ENCODE peak calls at places on chromosome 12, in nine cellular contexts. G, T, F, V, L, O, A, I and M are unnamed samples.
A peak's percentile ranks its signal among the peaks of the same experiment; 100 is the strongest.

GRCh38 chr12:121538699-121539061 is 42.1 kb downstream of the KDM2B start:
- DNase-seq in V (peak; percentile 89), F (no peak), I (no peak), L (no peak), G (peak; percentile 48), A (peak; percentile 31), O (no peak), T (no peak), M (no peak)

GRCh38 chr12:88309546-88309945 is 167.4 kb downstream of the TMTC3 start:
- DNase-seq in T (no peak), I (no peak), V (no peak), L (no peak), F (no peak), G (no peak), O (no peak), A (no peak), M (no peak)

GRCh38 chr12:57832966-57833365 is 13.6 kb downstream of the CTDSP2 start:
- DNase-seq in O (no peak), L (no peak), I (no peak), G (no peak), T (no peak), A (no peak), V (no peak), F (no peak), M (no peak)

GRCh38 chr12:132316497-132317232 is 12.7 kb downstream of the GALNT9 start:
- DNase-seq in A (no peak), G (peak; percentile 35), T (no peak), V (no peak), L (no peak), O (no peak), F (no peak), I (no peak), M (no peak)

GRCh38 chr12:119911147-119911546 is 34.0 kb upstream of the CIT start:
- DNase-seq in I (peak; percentile 29), O (no peak), A (no peak), F (no peak), T (no peak), V (no peak), L (no peak), G (no peak), M (no peak)

GRCh38 chr12:103810108-103810507 is 30.9 kb downstream of the NT5DC3 start:
- DNase-seq in O (no peak), I (no peak), L (no peak), G (no peak), F (no peak), V (no peak), A (no peak), T (no peak), M (no peak)

GRCh38 chr12:116376354-116377193 is 99.1 kb upstream of the MED13L start:
- DNase-seq in A (no peak), F (no peak), L (no peak), T (no peak), V (no peak), G (no peak), I (no peak), O (no peak), M (no peak)

GRCh38 chr12:88145567-88146347 is 3.6 kb downstream of the TMTC3 start:
- DNase-seq in G (no peak), O (no peak), V (no peak), F (no peak), T (no peak), A (no peak), L (no peak), I (no peak), M (no peak)

GRCh38 chr12:57135487-57135886 is 7.2 kb downstream of the LRP1 start:
- DNase-seq in V (peak; percentile 70), F (peak; percentile 67), A (no peak), G (no peak), T (no peak), L (no peak), O (no peak), I (peak; percentile 75), M (no peak)

GRCh38 chr12:62597253-62597652 is 130.6 kb downstream of the MON2 start:
- DNase-seq in L (no peak), F (no peak), A (no peak), I (no peak), O (no peak), V (no peak), G (no peak), T (no peak), M (no peak)

GRCh38 chr12:62602445-62603060 is 135.9 kb downstream of the MON2 start:
- DNase-seq in I (peak; percentile 72), V (peak; percentile 93), L (peak; percentile 86), A (peak; percentile 87), F (peak; percentile 86), O (peak; percentile 91), T (no peak), G (peak; percentile 95), M (peak; percentile 66)

GRCh38 chr12:62598846-62599245 is 132.2 kb downstream of the MON2 start:
- DNase-seq in L (no peak), T (no peak), F (no peak), O (no peak), I (no peak), V (no peak), G (no peak), A (no peak), M (no peak)

GRCh38 chr12:62601765-62602444 is 135.3 kb downstream of the MON2 start:
- DNase-seq in G (no peak), O (no peak), V (no peak), T (no peak), L (no peak), I (no peak), F (no peak), A (no peak), M (no peak)

DNA sequence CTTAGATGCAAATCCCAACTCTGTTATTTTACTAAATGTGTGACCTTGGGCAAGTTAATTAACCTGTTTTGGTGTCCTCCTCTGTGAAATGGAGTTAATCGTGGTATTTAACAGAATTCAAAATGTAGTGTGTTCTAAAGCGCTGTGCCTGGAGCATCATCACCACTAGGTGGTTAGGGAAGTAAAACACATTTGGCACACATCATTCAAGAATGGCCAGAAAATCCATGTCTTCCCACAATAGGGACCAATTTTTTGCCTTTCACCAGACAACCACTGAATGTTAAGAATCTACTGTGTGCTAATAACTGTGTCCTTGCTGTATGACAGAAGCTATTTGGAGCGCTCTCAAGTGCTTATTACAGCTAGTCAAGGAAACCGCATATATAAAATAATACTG is 133.4 kb downstream of the MON2 start:
- DNase-seq in G (no peak), O (no peak), L (no peak), A (no peak), T (no peak), I (no peak), F (no peak), V (no peak), M (no peak)
- TF ChIP-seq CTCF in G (no peak), O (no peak), L (no peak), A (no peak), T (peak; percentile 42), I (peak; percentile 25), F (no peak), V (peak; percentile 60), M (no peak)

GRCh38 chr12:68622250-68622649 is 11.6 kb downstream of the RAP1B start:
- DNase-seq in V (no peak), F (no peak), O (no peak), L (no peak), A (no peak), T (no peak), G (no peak), I (no peak), M (no peak)
- TF ChIP-seq CTCF in V (no peak), F (no peak), O (no peak), L (no peak), A (no peak), T (no peak), G (no peak), I (no peak), M (no peak)

GRCh38 chr12:14416658-14417057 is 51.2 kb downstream of the ATF7IP start:
- DNase-seq in G (no peak), A (no peak), I (peak; percentile 59), T (peak; percentile 81), L (no peak), V (peak; percentile 46), O (no peak), F (no peak), M (no peak)

GRCh38 chr12:14417717-14418116 is 52.2 kb downstream of the ATF7IP start:
- DNase-seq in O (no peak), F (peak; percentile 29), A (peak; percentile 67), L (peak; percentile 68), I (peak; percentile 75), T (peak; percentile 83), G (peak; percentile 63), V (peak; percentile 89), M (no peak)

GRCh38 chr12:14422516-14423230 is 57.2 kb downstream of the ATF7IP start:
- DNase-seq in V (no peak), G (no peak), L (no peak), F (no peak), A (no peak), I (no peak), T (no peak), O (no peak), M (no peak)

GRCh38 chr12:14418526-14418925 is 53.0 kb downstream of the ATF7IP start:
- DNase-seq in I (no peak), F (no peak), O (no peak), A (no peak), L (no peak), T (no peak), G (no peak), V (no peak), M (no peak)
- TF ChIP-seq CTCF in I (no peak), F (peak; percentile 23), O (no peak), A (no peak), L (peak; percentile 39), T (peak; percentile 39), G (peak; percentile 29), V (peak; percentile 51), M (peak; percentile 24)

GRCh38 chr12:109301643-109302176 is 7.4 kb downstream of the FOXN4 start:
- DNase-seq in G (no peak), F (no peak), T (no peak), L (no peak), V (no peak), O (no peak), A (no peak), I (no peak), M (no peak)

GRCh38 chr12:109302770-109303169 is 6.3 kb downstream of the FOXN4 start:
- DNase-seq in A (no peak), F (no peak), L (no peak), V (no peak), T (no peak), G (no peak), O (no peak), I (no peak), M (no peak)

GRCh38 chr12:109299849-109300248 is 9.2 kb downstream of the FOXN4 start:
- DNase-seq in L (no peak), O (no peak), I (no peak), F (no peak), G (no peak), V (no peak), T (no peak), A (no peak), M (no peak)

GRCh38 chr12:109304485-109304884 is 4.6 kb downstream of the FOXN4 start:
- DNase-seq in A (no peak), L (no peak), F (no peak), V (no peak), G (no peak), T (no peak), I (no peak), O (no peak), M (no peak)

GRCh38 chr12:109302358-109302757 is 6.7 kb downstream of the FOXN4 start:
- DNase-seq in A (no peak), O (no peak), V (no peak), T (no peak), I (no peak), L (no peak), F (no peak), G (no peak), M (no peak)
- TF ChIP-seq CTCF in A (no peak), O (no peak), V (peak; percentile 20), T (peak; percentile 34), I (peak; percentile 22), L (peak; percentile 30), F (no peak), G (no peak), M (peak; percentile 41)

GRCh38 chr12:64678248-64678647 is 68.0 kb downstream of the RASSF3 start:
- DNase-seq in T (no peak), I (no peak), V (no peak), L (no peak), A (no peak), G (no peak), O (no peak), F (no peak), M (no peak)
- TF ChIP-seq CTCF in T (peak; percentile 15), I (no peak), V (peak; percentile 55), L (no peak), A (no peak), G (no peak), O (no peak), F (no peak), M (no peak)